ENCODE peak calls at places on chromosomes 3 and 15, in eight cellular contexts. S is sciatic nerve; E is mesothelial cell of epicardium; O is AML-193; W is ELR; N is T-helper 1 cell; V is neural crest cell; X is CD8-positive, alpha-beta memory T cell. D is an unnamed sample.

GRCh38 chr3:58452176-58452575 is 18.5 kb upstream of the PDHB start:
- DNase-seq in O (no peak), V (no peak), X (no peak), W (no peak), N (no peak), S (no peak), E (no peak), D (no peak)

GRCh38 chr3:172038823-172039222 is 555 bp upstream of the FNDC3B start:
- DNase-seq in V (no peak), E (no peak), N (no peak), S (no peak), X (no peak), W (peak), O (peak), D (no peak)

GRCh38 chr3:29430558-29430971 is 149.7 kb downstream of the RBMS3 start:
- DNase-seq in S (no peak), O (no peak), W (peak), V (no peak), N (no peak), E (no peak), X (no peak), D (no peak)

GRCh38 chr15:26844901-26845300 is 22.0 kb upstream of the GABRA5 start:
- DNase-seq in S (no peak), W (no peak), N (no peak), X (no peak), E (no peak), O (no peak), V (no peak), D (no peak)

GRCh38 chr3:152183473-152183872 is 85.3 kb upstream of the MBNL1 start:
- DNase-seq in W (peak), V (peak), N (peak), O (peak), X (peak), E (no peak), S (peak), D (no peak)

GRCh38 chr3:134299185-134299887 is 48.7 kb upstream of the RYK start:
- DNase-seq in X (no peak), O (peak), E (no peak), N (no peak), W (peak), S (no peak), V (no peak), D (no peak)

GRCh38 chr3:41808152-41808551 is 153.8 kb downstream of the ULK4 start:
- DNase-seq in E (no peak), W (peak), V (no peak), X (no peak), O (no peak), N (no peak), S (no peak), D (no peak)

GRCh38 chr3:13420817-13421755 is 964 bp upstream of the NUP210 start:
- DNase-seq in N (peak), X (peak), V (no peak), E (no peak), W (no peak), S (no peak), O (peak), D (no peak)

GRCh38 chr3:46868301-46868700 is 5.1 kb upstream of the MYL3 start:
- DNase-seq in V (no peak), N (no peak), W (no peak), E (no peak), S (no peak), X (no peak), O (no peak), D (no peak)

GRCh38 chr15:80693682-80694623 is 1.2 kb upstream of the ABHD17C start:
- DNase-seq in E (no peak), W (no peak), X (no peak), O (peak), S (no peak), V (no peak), N (no peak), D (no peak)